ENCODE peak calls at places on chromosomes 6 and 20, in five cellular contexts. Q, T, A, U and V are unnamed samples.

GRCh38 chr20:47330933-47331708 is 25.4 kb downstream of the ZMYND8 start:
- DNase-seq in T (no peak), A (peak), U (no peak), Q (no peak), V (no peak)

GRCh38 chr6:76852776-76853175 is 610.5 kb downstream of the HTR1B start:
- DNase-seq in A (no peak), T (no peak), Q (no peak), U (no peak), V (no peak)

GRCh38 chr20:7996898-7997297 is 22.7 kb downstream of the TMX4 start:
- DNase-seq in U (no peak), T (no peak), A (no peak), Q (no peak), V (no peak)

GRCh38 chr6:159106627-159107241 is 61.9 kb upstream of the TAGAP start:
- DNase-seq in Q (peak), T (peak), A (peak), U (peak), V (peak)

GRCh38 chr6:149160943-149161342 is 156.6 kb upstream of the TAB2 start:
- DNase-seq in Q (no peak), T (no peak), A (no peak), U (no peak), V (no peak)

GRCh38 chr6:53432318-53433161 is 83.8 kb upstream of the ELOVL5 start:
- DNase-seq in U (no peak), A (no peak), Q (no peak), T (no peak), V (no peak)

GRCh38 chr20:1764136-1765033 is 106.8 kb upstream of the SIRPG start:
- DNase-seq in Q (peak), A (no peak), T (peak), U (peak), V (peak)

GRCh38 chr6:99745651-99746050 is 139.0 kb downstream of the PRDM13 start:
- DNase-seq in U (no peak), T (no peak), A (peak), Q (no peak), V (no peak)

GRCh38 chr6:111478749-111479148 is 4.3 kb downstream of the REV3L start:
- DNase-seq in Q (no peak), T (no peak), A (no peak), U (no peak), V (peak)